ENCODE peak calls at places on chromosomes 3 and 15, in ten cellular contexts. One of them, this sample, is unnamed.

GRCh38 chr3:149587383-149587782 is 70.4 kb downstream of the WWTR1 start:
- DNase-seq in pancreas: no peak
- DNase-seq in AG04450: no peak
- DNase-seq in esophagus squamous epithelium: no peak
- DNase-seq in endothelial cell of umbilical vein: peak; percentile 66
- DNase-seq in hepatocyte: no peak
- DNase-seq in HFF-Myc: no peak
- DNase-seq in astrocyte of the cerebellum: no peak
- DNase-seq in dorsolateral prefrontal cortex: no peak
- DNase-seq in A549: no peak
- DNase-seq in this sample: no peak

GRCh38 chr3:25564040-25564439 is 100.7 kb downstream of the TOP2B start:
- DNase-seq in AG04450: no peak
- DNase-seq in pancreas: no peak
- DNase-seq in hepatocyte: no peak
- DNase-seq in esophagus squamous epithelium: no peak
- DNase-seq in dorsolateral prefrontal cortex: no peak
- DNase-seq in HFF-Myc: no peak
- DNase-seq in endothelial cell of umbilical vein: no peak
- DNase-seq in A549: no peak
- DNase-seq in astrocyte of the cerebellum: no peak
- DNase-seq in this sample: no peak

GRCh38 chr3:62109534-62109933 is 263.8 kb downstream of the FEZF2 start:
- DNase-seq in pancreas: no peak
- DNase-seq in hepatocyte: peak; percentile 61
- DNase-seq in astrocyte of the cerebellum: peak; percentile 75
- DNase-seq in endothelial cell of umbilical vein: no peak
- DNase-seq in dorsolateral prefrontal cortex: peak; percentile 64
- DNase-seq in A549: no peak
- DNase-seq in AG04450: peak; percentile 90
- DNase-seq in esophagus squamous epithelium: no peak
- DNase-seq in HFF-Myc: peak; percentile 90
- DNase-seq in this sample: no peak

GRCh38 chr3:129052675-129053074 is 7.9 kb upstream of the GP9 start:
- DNase-seq in A549: no peak
- DNase-seq in endothelial cell of umbilical vein: peak; percentile 73
- DNase-seq in esophagus squamous epithelium: no peak
- DNase-seq in dorsolateral prefrontal cortex: no peak
- DNase-seq in astrocyte of the cerebellum: no peak
- DNase-seq in HFF-Myc: no peak
- DNase-seq in pancreas: peak; percentile 51
- DNase-seq in hepatocyte: no peak
- DNase-seq in AG04450: no peak
- DNase-seq in this sample: no peak

GRCh38 chr3:179544981-179545645 is 17.6 kb upstream of the ACTL6A start:
- DNase-seq in AG04450: peak; percentile 86
- DNase-seq in pancreas: no peak
- DNase-seq in HFF-Myc: peak; percentile 94
- DNase-seq in A549: no peak
- DNase-seq in esophagus squamous epithelium: no peak
- DNase-seq in astrocyte of the cerebellum: peak; percentile 71
- DNase-seq in endothelial cell of umbilical vein: no peak
- DNase-seq in hepatocyte: no peak
- DNase-seq in dorsolateral prefrontal cortex: no peak
- DNase-seq in this sample: no peak

GRCh38 chr15:60580650-60581415 is 101.9 kb upstream of the ICE2 start:
- DNase-seq in AG04450: no peak
- DNase-seq in hepatocyte: no peak
- DNase-seq in astrocyte of the cerebellum: peak; percentile 60
- DNase-seq in A549: no peak
- DNase-seq in dorsolateral prefrontal cortex: no peak
- DNase-seq in pancreas: no peak
- DNase-seq in endothelial cell of umbilical vein: no peak
- DNase-seq in HFF-Myc: no peak
- DNase-seq in esophagus squamous epithelium: no peak
- DNase-seq in this sample: no peak

GRCh38 chr3:195224156-195224979 is 46.6 kb downstream of the XXYLT1 start:
- DNase-seq in hepatocyte: no peak
- DNase-seq in dorsolateral prefrontal cortex: peak; percentile 20
- DNase-seq in astrocyte of the cerebellum: no peak
- DNase-seq in pancreas: no peak
- DNase-seq in HFF-Myc: no peak
- DNase-seq in endothelial cell of umbilical vein: no peak
- DNase-seq in esophagus squamous epithelium: no peak
- DNase-seq in AG04450: no peak
- DNase-seq in A549: no peak
- DNase-seq in this sample: no peak

GRCh38 chr15:73683624-73684536 is at the start of gene CD276:
- DNase-seq in AG04450: no peak
- DNase-seq in astrocyte of the cerebellum: no peak
- DNase-seq in HFF-Myc: no peak
- DNase-seq in dorsolateral prefrontal cortex: peak; percentile 79
- DNase-seq in pancreas: peak; percentile 77
- DNase-seq in A549: peak; percentile 57
- DNase-seq in hepatocyte: peak; percentile 89
- DNase-seq in esophagus squamous epithelium: no peak
- DNase-seq in endothelial cell of umbilical vein: peak; percentile 55
- DNase-seq in this sample: no peak

GRCh38 chr15:42914728-42915497 is 5.7 kb downstream of the TTBK2 start:
- DNase-seq in hepatocyte: no peak
- DNase-seq in esophagus squamous epithelium: no peak
- DNase-seq in pancreas: no peak
- DNase-seq in endothelial cell of umbilical vein: no peak
- DNase-seq in HFF-Myc: no peak
- DNase-seq in AG04450: no peak
- DNase-seq in A549: no peak
- DNase-seq in astrocyte of the cerebellum: no peak
- DNase-seq in dorsolateral prefrontal cortex: no peak
- DNase-seq in this sample: no peak

GRCh38 chr15:40053234-40054055 is 14.5 kb upstream of the SRP14 start:
- DNase-seq in AG04450: no peak
- DNase-seq in HFF-Myc: no peak
- DNase-seq in pancreas: peak; percentile 11
- DNase-seq in A549: no peak
- DNase-seq in dorsolateral prefrontal cortex: no peak
- DNase-seq in esophagus squamous epithelium: no peak
- DNase-seq in hepatocyte: no peak
- DNase-seq in astrocyte of the cerebellum: no peak
- DNase-seq in endothelial cell of umbilical vein: no peak
- DNase-seq in this sample: no peak

GRCh38 chr3:159775372-159775961 is 213.2 kb upstream of the IL12A start:
- DNase-seq in astrocyte of the cerebellum: no peak
- DNase-seq in esophagus squamous epithelium: peak; percentile 1
- DNase-seq in pancreas: no peak
- DNase-seq in endothelial cell of umbilical vein: peak; percentile 91
- DNase-seq in dorsolateral prefrontal cortex: peak; percentile 86
- DNase-seq in HFF-Myc: peak; percentile 87
- DNase-seq in AG04450: peak; percentile 71
- DNase-seq in A549: no peak
- DNase-seq in hepatocyte: no peak
- DNase-seq in this sample: no peak

GRCh38 chr15:77186518-77187095 is 115.7 kb upstream of the TSPAN3 start:
- DNase-seq in hepatocyte: peak; percentile 31
- DNase-seq in endothelial cell of umbilical vein: peak; percentile 66
- DNase-seq in AG04450: peak; percentile 8
- DNase-seq in astrocyte of the cerebellum: peak; percentile 27
- DNase-seq in dorsolateral prefrontal cortex: no peak
- DNase-seq in A549: no peak
- DNase-seq in HFF-Myc: no peak
- DNase-seq in esophagus squamous epithelium: no peak
- DNase-seq in pancreas: no peak
- DNase-seq in this sample: peak; percentile 1

GRCh38 chr3:37182816-37183215 is 8.4 kb upstream of the LRRFIP2 start:
- DNase-seq in AG04450: no peak
- DNase-seq in dorsolateral prefrontal cortex: no peak
- DNase-seq in A549: no peak
- DNase-seq in HFF-Myc: no peak
- DNase-seq in esophagus squamous epithelium: no peak
- DNase-seq in astrocyte of the cerebellum: no peak
- DNase-seq in pancreas: no peak
- DNase-seq in endothelial cell of umbilical vein: no peak
- DNase-seq in hepatocyte: no peak
- DNase-seq in this sample: no peak

GRCh38 chr3:13685721-13686120 is 136.8 kb downstream of the FBLN2 start:
- DNase-seq in astrocyte of the cerebellum: no peak
- DNase-seq in A549: no peak
- DNase-seq in esophagus squamous epithelium: no peak
- DNase-seq in hepatocyte: no peak
- DNase-seq in pancreas: no peak
- DNase-seq in AG04450: no peak
- DNase-seq in dorsolateral prefrontal cortex: no peak
- DNase-seq in endothelial cell of umbilical vein: no peak
- DNase-seq in HFF-Myc: no peak
- DNase-seq in this sample: no peak

GRCh38 chr15:98738689-98739411 is 90.5 kb downstream of the IGF1R start:
- DNase-seq in dorsolateral prefrontal cortex: no peak
- DNase-seq in HFF-Myc: no peak
- DNase-seq in esophagus squamous epithelium: no peak
- DNase-seq in endothelial cell of umbilical vein: no peak
- DNase-seq in astrocyte of the cerebellum: no peak
- DNase-seq in pancreas: no peak
- DNase-seq in A549: no peak
- DNase-seq in hepatocyte: no peak
- DNase-seq in AG04450: no peak
- DNase-seq in this sample: no peak

GRCh38 chr3:46478341-46478740 is 13.6 kb upstream of the LTF start:
- DNase-seq in esophagus squamous epithelium: no peak
- DNase-seq in endothelial cell of umbilical vein: no peak
- DNase-seq in A549: no peak
- DNase-seq in HFF-Myc: no peak
- DNase-seq in dorsolateral prefrontal cortex: no peak
- DNase-seq in pancreas: no peak
- DNase-seq in AG04450: no peak
- DNase-seq in hepatocyte: no peak
- DNase-seq in astrocyte of the cerebellum: no peak
- DNase-seq in this sample: no peak

GRCh38 chr3:141312359-141313090 is 55.8 kb upstream of the ZBTB38 start:
- DNase-seq in A549: no peak
- DNase-seq in esophagus squamous epithelium: no peak
- DNase-seq in AG04450: no peak
- DNase-seq in endothelial cell of umbilical vein: no peak
- DNase-seq in dorsolateral prefrontal cortex: no peak
- DNase-seq in HFF-Myc: no peak
- DNase-seq in pancreas: no peak
- DNase-seq in astrocyte of the cerebellum: no peak
- DNase-seq in hepatocyte: no peak
- DNase-seq in this sample: no peak
- H3K4me3 ChIP-seq in A549: peak overlapping the region; percentile 83
- H3K4me3 ChIP-seq in esophagus squamous epithelium: peak overlapping the region; percentile 72
- H3K4me3 ChIP-seq in AG04450: no peak overlapping the region
- H3K4me3 ChIP-seq in endothelial cell of umbilical vein: no peak overlapping the region
- H3K4me3 ChIP-seq in dorsolateral prefrontal cortex: peak overlapping the region; percentile 66
- H3K4me3 ChIP-seq in HFF-Myc: peak overlapping the region; percentile 87
- H3K4me3 ChIP-seq in pancreas: peak overlapping the region; percentile 13
- H3K4me3 ChIP-seq in astrocyte of the cerebellum: peak overlapping the region; percentile 83
- H3K4me3 ChIP-seq in hepatocyte: peak overlapping the region; percentile 27
- H3K4me3 ChIP-seq in this sample: peak overlapping the region; percentile 92

GRCh38 chr3:152205097-152205593 is 63.6 kb upstream of the MBNL1 start:
- DNase-seq in HFF-Myc: no peak
- DNase-seq in A549: no peak
- DNase-seq in endothelial cell of umbilical vein: no peak
- DNase-seq in AG04450: no peak
- DNase-seq in dorsolateral prefrontal cortex: no peak
- DNase-seq in esophagus squamous epithelium: no peak
- DNase-seq in hepatocyte: no peak
- DNase-seq in pancreas: no peak
- DNase-seq in astrocyte of the cerebellum: no peak
- DNase-seq in this sample: no peak
- TF ChIP-seq CTCF in HFF-Myc: no peak
- TF ChIP-seq CTCF in A549: no peak
- TF ChIP-seq CTCF in endothelial cell of umbilical vein: no peak
- TF ChIP-seq CTCF in AG04450: no peak
- TF ChIP-seq CTCF in dorsolateral prefrontal cortex: no peak
- TF ChIP-seq CTCF in esophagus squamous epithelium: no peak
- TF ChIP-seq CTCF in hepatocyte: no peak
- TF ChIP-seq CTCF in pancreas: no peak
- TF ChIP-seq CTCF in astrocyte of the cerebellum: no peak
- TF ChIP-seq CTCF in this sample: no peak

GRCh38 chr3:100042144-100042543 is 72.2 kb downstream of the FILIP1L start:
- DNase-seq in astrocyte of the cerebellum: no peak
- DNase-seq in dorsolateral prefrontal cortex: no peak
- DNase-seq in HFF-Myc: peak; percentile 50
- DNase-seq in endothelial cell of umbilical vein: peak; percentile 91
- DNase-seq in pancreas: no peak
- DNase-seq in esophagus squamous epithelium: no peak
- DNase-seq in A549: no peak
- DNase-seq in AG04450: peak; percentile 78
- DNase-seq in hepatocyte: peak; percentile 53
- DNase-seq in this sample: peak; percentile 97
- H3K4me3 ChIP-seq in astrocyte of the cerebellum: no peak overlapping the region
- H3K4me3 ChIP-seq in dorsolateral prefrontal cortex: no peak overlapping the region
- H3K4me3 ChIP-seq in HFF-Myc: no peak overlapping the region
- H3K4me3 ChIP-seq in endothelial cell of umbilical vein: no peak overlapping the region
- H3K4me3 ChIP-seq in pancreas: no peak overlapping the region
- H3K4me3 ChIP-seq in esophagus squamous epithelium: no peak overlapping the region
- H3K4me3 ChIP-seq in A549: no peak overlapping the region
- H3K4me3 ChIP-seq in AG04450: no peak overlapping the region
- H3K4me3 ChIP-seq in hepatocyte: no peak overlapping the region
- H3K4me3 ChIP-seq in this sample: peak overlapping the region; percentile 16

DNA sequence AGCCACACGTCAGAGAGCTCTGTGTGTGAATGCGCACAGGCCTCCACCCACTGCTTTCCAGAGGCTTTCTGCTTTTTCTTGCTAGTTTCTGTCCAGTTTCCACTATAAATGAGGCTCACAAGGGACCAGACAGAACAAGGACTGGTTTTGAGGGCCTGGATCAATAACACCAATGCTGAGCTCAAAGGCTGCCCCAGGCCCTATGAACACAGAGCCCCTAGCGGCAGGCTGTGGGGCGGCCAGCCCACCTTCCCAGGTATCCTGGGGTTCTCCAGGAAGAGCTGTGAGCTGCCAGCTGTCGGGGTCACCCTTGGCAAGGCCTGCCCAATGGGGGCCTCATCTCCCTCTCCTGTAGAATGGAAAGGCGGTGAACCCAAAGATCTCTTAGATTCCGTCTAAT is 2.2 kb upstream of the ITIH3 start:
- DNase-seq in pancreas: no peak
- DNase-seq in astrocyte of the cerebellum: no peak
- DNase-seq in AG04450: no peak
- DNase-seq in HFF-Myc: no peak
- DNase-seq in dorsolateral prefrontal cortex: no peak
- DNase-seq in hepatocyte: no peak
- DNase-seq in A549: no peak
- DNase-seq in esophagus squamous epithelium: no peak
- DNase-seq in endothelial cell of umbilical vein: no peak
- DNase-seq in this sample: no peak
- TF ChIP-seq CTCF in pancreas: no peak
- TF ChIP-seq CTCF in astrocyte of the cerebellum: peak; percentile 46
- TF ChIP-seq CTCF in AG04450: peak; percentile 1
- TF ChIP-seq CTCF in HFF-Myc: peak; percentile 28
- TF ChIP-seq CTCF in dorsolateral prefrontal cortex: no peak
- TF ChIP-seq CTCF in hepatocyte: no peak
- TF ChIP-seq CTCF in A549: no peak
- TF ChIP-seq CTCF in esophagus squamous epithelium: no peak
- TF ChIP-seq CTCF in endothelial cell of umbilical vein: peak; percentile 16
- TF ChIP-seq CTCF in this sample: no peak

GRCh38 chr3:126287171-126287535 is 70.1 kb downstream of the KLF15 start:
- DNase-seq in hepatocyte: no peak
- DNase-seq in HFF-Myc: no peak
- DNase-seq in AG04450: no peak
- DNase-seq in dorsolateral prefrontal cortex: no peak
- DNase-seq in A549: no peak
- DNase-seq in pancreas: no peak
- DNase-seq in endothelial cell of umbilical vein: no peak
- DNase-seq in astrocyte of the cerebellum: no peak
- DNase-seq in esophagus squamous epithelium: no peak
- DNase-seq in this sample: no peak
- H3K4me3 ChIP-seq in hepatocyte: peak overlapping the region; percentile 35
- H3K4me3 ChIP-seq in HFF-Myc: peak overlapping the region; percentile 34
- H3K4me3 ChIP-seq in AG04450: peak overlapping the region; percentile 50
- H3K4me3 ChIP-seq in dorsolateral prefrontal cortex: peak overlapping the region; percentile 59
- H3K4me3 ChIP-seq in A549: no peak overlapping the region
- H3K4me3 ChIP-seq in pancreas: no peak overlapping the region
- H3K4me3 ChIP-seq in endothelial cell of umbilical vein: peak overlapping the region; percentile 28
- H3K4me3 ChIP-seq in astrocyte of the cerebellum: peak overlapping the region; percentile 46
- H3K4me3 ChIP-seq in esophagus squamous epithelium: peak overlapping the region; percentile 39
- H3K4me3 ChIP-seq in this sample: no peak overlapping the region